ENCODE peak calls at places on chromosomes 12 and 14, in six cellular contexts. One of them, this sample, is unnamed.

GRCh38 chr12:129162805-129163204 is 309.5 kb downstream of the GLT1D1 start:
- DNase-seq in amygdala: no peak
- DNase-seq in COR-L47: no peak
- DNase-seq in AG09319: no peak
- DNase-seq in CD4-positive, alpha-beta memory T cell: no peak
- DNase-seq in nephron progenitor cell: no peak
- DNase-seq in this sample: no peak

GRCh38 chr12:27988594-27989233 is 16.2 kb upstream of the PTHLH start:
- DNase-seq in amygdala: no peak
- DNase-seq in COR-L47: no peak
- DNase-seq in AG09319: no peak
- DNase-seq in CD4-positive, alpha-beta memory T cell: no peak
- DNase-seq in nephron progenitor cell: no peak
- DNase-seq in this sample: no peak

GRCh38 chr12:104190151-104190550 is 25.4 kb upstream of the TXNRD1 start:
- DNase-seq in amygdala: no peak
- DNase-seq in COR-L47: no peak
- DNase-seq in AG09319: peak; percentile 47
- DNase-seq in CD4-positive, alpha-beta memory T cell: no peak
- DNase-seq in nephron progenitor cell: no peak
- DNase-seq in this sample: peak; percentile 40

GRCh38 chr12:570237-570925 is 92.9 kb downstream of the NINJ2 start:
- DNase-seq in amygdala: no peak
- DNase-seq in COR-L47: no peak
- DNase-seq in AG09319: peak; percentile 57
- DNase-seq in CD4-positive, alpha-beta memory T cell: no peak
- DNase-seq in nephron progenitor cell: peak; percentile 62
- DNase-seq in this sample: peak; percentile 61

GRCh38 chr14:70934502-70935134 is 27.4 kb downstream of the PCNX1 start:
- DNase-seq in amygdala: no peak
- DNase-seq in COR-L47: no peak
- DNase-seq in AG09319: peak; percentile 5
- DNase-seq in CD4-positive, alpha-beta memory T cell: no peak
- DNase-seq in nephron progenitor cell: no peak
- DNase-seq in this sample: no peak

GRCh38 chr14:71320734-71321555 is 413.7 kb downstream of the PCNX1 start:
- DNase-seq in amygdala: peak; percentile 36
- DNase-seq in COR-L47: peak; percentile 65
- DNase-seq in AG09319: no peak
- DNase-seq in CD4-positive, alpha-beta memory T cell: peak; percentile 73
- DNase-seq in nephron progenitor cell: peak; percentile 70
- DNase-seq in this sample: no peak

GRCh38 chr12:26088999-26089398 is 35.8 kb downstream of the BHLHE41 start:
- DNase-seq in amygdala: no peak
- DNase-seq in COR-L47: no peak
- DNase-seq in AG09319: no peak
- DNase-seq in CD4-positive, alpha-beta memory T cell: no peak
- DNase-seq in nephron progenitor cell: no peak
- DNase-seq in this sample: no peak

GRCh38 chr12:6959376-6960290 is 8.5 kb downstream of the PTPN6 start:
- DNase-seq in amygdala: no peak
- DNase-seq in COR-L47: no peak
- DNase-seq in AG09319: no peak
- DNase-seq in CD4-positive, alpha-beta memory T cell: no peak
- DNase-seq in nephron progenitor cell: no peak
- DNase-seq in this sample: no peak

GRCh38 chr14:69059658-69060648 is 80.9 kb upstream of the ACTN1 start:
- DNase-seq in amygdala: no peak
- DNase-seq in COR-L47: no peak
- DNase-seq in AG09319: no peak
- DNase-seq in CD4-positive, alpha-beta memory T cell: no peak
- DNase-seq in nephron progenitor cell: no peak
- DNase-seq in this sample: peak; percentile 87

GRCh38 chr14:87161502-87161901 is 831.5 kb downstream of the GALC start:
- DNase-seq in amygdala: no peak
- DNase-seq in COR-L47: no peak
- DNase-seq in AG09319: no peak
- DNase-seq in CD4-positive, alpha-beta memory T cell: no peak
- DNase-seq in nephron progenitor cell: no peak
- DNase-seq in this sample: no peak